ENCODE peak calls at places on chromosome 3, in five cellular contexts. V is posterior cingulate gyrus; J is colonic mucosa; N is cerebellum; W is stimulated activated CD4-positive, alpha-beta T cell treated with anti-CD3 and anti-CD28 coated beads, Interleukin-12 subunit alpha, Interleukin-12 subunit beta, amount 100 ng/mL, for 24 hours. H is an unnamed sample.

GRCh38 chr3:8845641-8846040 is 76.2 kb upstream of the OXTR start:
- DNase-seq in J (no peak), V (no peak), N (no peak), W (no peak), H (no peak)

GRCh38 chr3:194166682-194167479 is 30.9 kb downstream of the HES1 start:
- DNase-seq in W (no peak), J (no peak), N (no peak), V (no peak), H (no peak)

GRCh38 chr3:186208328-186208989 is 99.6 kb upstream of the ETV5 start:
- DNase-seq in J (no peak), V (no peak), W (no peak), N (no peak), H (no peak)

GRCh38 chr3:184526158-184526483 is 35.5 kb upstream of the EPHB3 start:
- DNase-seq in N (no peak), W (no peak), V (no peak), J (no peak), H (no peak)

GRCh38 chr3:87088984-87089841 is 98.3 kb upstream of the VGLL3 start:
- DNase-seq in V (peak), J (peak), W (no peak), N (peak), H (peak)

GRCh38 chr3:194577985-194578905 is 55.0 kb downstream of the TMEM44 start:
- DNase-seq in W (no peak), J (no peak), N (no peak), V (no peak), H (no peak)

GRCh38 chr3:172877011-172877410 is 126.5 kb downstream of the ECT2 start:
- DNase-seq in J (no peak), W (no peak), N (no peak), V (no peak), H (no peak)

GRCh38 chr3:143998266-143998665 is 26.6 kb downstream of the DIPK2A start:
- DNase-seq in V (no peak), W (no peak), N (no peak), J (no peak), H (no peak)

GRCh38 chr3:156898296-156898880 is 72.2 kb downstream of the LEKR1 start:
- DNase-seq in N (no peak), J (no peak), W (no peak), V (no peak), H (no peak)

GRCh38 chr3:112774293-112774926 is 72.3 kb downstream of the CD200R1L start:
- DNase-seq in N (no peak), J (no peak), V (no peak), W (no peak), H (no peak)

GRCh38 chr3:22959593-22959992 is 243.5 kb upstream of the UBE2E2 start:
- DNase-seq in J (no peak), W (no peak), V (no peak), N (no peak), H (no peak)

GRCh38 chr3:149968216-149968615 is 2.5 kb downstream of the PFN2 start:
- DNase-seq in W (no peak), V (no peak), J (no peak), N (no peak), H (no peak)

GRCh38 chr3:182673336-182673735 is 120.0 kb upstream of the ATP11B start:
- DNase-seq in N (no peak), W (no peak), J (no peak), V (no peak), H (no peak)

GRCh38 chr3:129195731-129196256 is 12.1 kb upstream of the CNBP start:
- DNase-seq in N (peak), W (no peak), J (no peak), V (peak), H (no peak)

GRCh38 chr3:142417302-142417701 is 30.5 kb downstream of the XRN1 start:
- DNase-seq in V (no peak), J (no peak), N (no peak), W (no peak), H (no peak)

GRCh38 chr3:192892981-192893827 is 24.5 kb downstream of the MB21D2 start:
- DNase-seq in J (peak), W (no peak), N (no peak), V (no peak), H (no peak)

GRCh38 chr3:10373686-10374261 is 52.9 kb upstream of the SEC13 start:
- DNase-seq in V (no peak), J (no peak), W (no peak), N (no peak), H (no peak)

GRCh38 chr3:121698914-121699313 is 38.2 kb upstream of the HCLS1 start:
- DNase-seq in J (no peak), N (no peak), V (no peak), W (no peak), H (no peak)

GRCh38 chr3:141849056-141849814 is 27.2 kb upstream of the ATP1B3 start:
- DNase-seq in N (no peak), W (no peak), J (no peak), V (no peak), H (no peak)

GRCh38 chr3:196896229-196896628 is 28.5 kb downstream of the SENP5 start:
- DNase-seq in N (no peak), V (no peak), J (no peak), W (no peak), H (no peak)

GRCh38 chr3:149415484-149415883 is 38.0 kb upstream of the TM4SF1 start:
- DNase-seq in N (no peak), W (no peak), V (no peak), J (no peak), H (no peak)

GRCh38 chr3:186108106-186108940 is 566 bp downstream of the ETV5 start:
- DNase-seq in W (no peak), N (peak), J (peak), V (peak), H (no peak)

GRCh38 chr3:66439666-66440344 is 61.0 kb downstream of the LRIG1 start:
- DNase-seq in W (no peak), N (no peak), J (no peak), V (no peak), H (no peak)

GRCh38 chr3:138359137-138359536 is 10.8 kb downstream of the MRAS start:
- DNase-seq in V (no peak), W (no peak), J (no peak), N (no peak), H (no peak)

GRCh38 chr3:134601539-134602439 is 49.0 kb downstream of the KY start:
- DNase-seq in J (no peak), W (no peak), V (peak), N (peak), H (no peak)

GRCh38 chr3:89867286-89867685 is 759.9 kb downstream of the EPHA3 start:
- DNase-seq in V (no peak), J (no peak), N (no peak), W (no peak), H (no peak)

GRCh38 chr3:133476971-133477375 is 77.1 kb downstream of the BFSP2 start:
- DNase-seq in N (peak), J (peak), W (no peak), V (no peak), H (no peak)

GRCh38 chr3:50154840-50155490 is at the start of gene SEMA3F:
- DNase-seq in J (peak), N (peak), V (peak), W (peak), H (peak)

GRCh38 chr3:131630117-131630516 is 127.3 kb upstream of the MRPL3 start:
- DNase-seq in V (no peak), J (no peak), N (no peak), W (no peak), H (no peak)

GRCh38 chr3:173688216-173688842 is 290.8 kb downstream of the NLGN1 start:
- DNase-seq in J (no peak), W (no peak), V (no peak), N (no peak), H (no peak)

GRCh38 chr3:23696842-23697241 is 108.9 kb upstream of the UBE2E1 start:
- DNase-seq in N (no peak), V (no peak), W (no peak), J (peak), H (no peak)

GRCh38 chr3:160577551-160578195 is 12.3 kb upstream of the KPNA4 start:
- DNase-seq in N (no peak), V (no peak), J (no peak), W (no peak), H (no peak)